ENCODE peak calls at places on chromosomes 6 and 20, in seven cellular contexts. Q, L, U, E, I, W and Z are unnamed samples.

GRCh38 chr6:168532070-168532469 is 91.1 kb downstream of the SMOC2 start:
- DNase-seq in Q (no peak), L (no peak), U (no peak), E (no peak), I (no peak), W (no peak), Z (no peak)

GRCh38 chr20:51366155-51366886 is 176.2 kb downstream of the NFATC2 start:
- DNase-seq in Q (no peak), L (peak), U (peak), E (peak), I (peak), W (no peak), Z (no peak)

GRCh38 chr6:36339156-36339555 is 2.5 kb upstream of the BNIP5 start:
- DNase-seq in Q (no peak), L (no peak), U (no peak), E (no peak), I (no peak), W (no peak), Z (no peak)

GRCh38 chr6:152277826-152278247 is 359.3 kb downstream of the SYNE1 start:
- DNase-seq in Q (no peak), L (no peak), U (no peak), E (no peak), I (no peak), W (peak), Z (no peak)

GRCh38 chr6:41733707-41734665 is 1.4 kb downstream of the TFEB start:
- DNase-seq in Q (peak), L (peak), U (no peak), E (no peak), I (peak), W (peak), Z (peak)

GRCh38 chr6:129575378-129576118 is 134.4 kb downstream of the ARHGAP18 start:
- DNase-seq in Q (no peak), L (peak), U (no peak), E (no peak), I (peak), W (no peak), Z (no peak)

GRCh38 chr6:110662468-110663211 is 152.6 kb downstream of the CDK19 start:
- DNase-seq in Q (no peak), L (peak), U (no peak), E (no peak), I (no peak), W (no peak), Z (no peak)

GRCh38 chr6:165889636-165890403 is 226.8 kb upstream of the PDE10A start:
- DNase-seq in Q (peak), L (peak), U (no peak), E (no peak), I (no peak), W (no peak), Z (no peak)

GRCh38 chr20:62772618-62772993 is 23.7 kb upstream of the MRGBP start:
- DNase-seq in Q (no peak), L (no peak), U (no peak), E (no peak), I (no peak), W (no peak), Z (no peak)

GRCh38 chr6:33638581-33638980 is 17.5 kb downstream of the ITPR3 start:
- DNase-seq in Q (no peak), L (no peak), U (no peak), E (no peak), I (no peak), W (no peak), Z (no peak)

GRCh38 chr6:109713097-109713496 is 22.0 kb downstream of the FIG4 start:
- DNase-seq in Q (no peak), L (no peak), U (no peak), E (no peak), I (peak), W (no peak), Z (no peak)

GRCh38 chr6:82385102-82385501 is 21.5 kb downstream of the TPBG start:
- DNase-seq in Q (no peak), L (no peak), U (no peak), E (no peak), I (no peak), W (no peak), Z (no peak)
- H3K4me3 ChIP-seq in Q (no peak), L (no peak), U (no peak), E (no peak), I (no peak), W (no peak), Z (no peak)

DNA sequence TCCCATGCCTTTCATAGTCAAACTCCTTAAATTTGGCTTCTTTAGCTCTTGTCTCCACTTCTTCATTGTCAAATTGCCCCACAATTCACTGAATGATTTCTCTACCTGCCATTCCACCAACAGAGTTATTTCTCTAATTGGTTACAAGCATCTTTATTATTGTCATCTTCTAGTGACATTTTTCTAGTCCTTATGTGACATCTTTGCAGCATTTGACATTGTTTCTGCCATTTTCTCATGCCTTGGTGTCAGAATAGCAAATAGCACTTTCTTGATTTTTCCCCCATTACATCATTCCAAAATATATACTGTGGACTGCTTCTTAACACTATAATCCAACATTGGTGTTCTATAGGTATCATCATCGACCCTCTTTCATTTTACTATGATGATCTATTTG is 137.7 kb upstream of the HDDC2 start:
- DNase-seq in Q (no peak), L (no peak), U (no peak), E (no peak), I (no peak), W (no peak), Z (no peak)
- H3K4me3 ChIP-seq in Q (no peak), L (no peak), U (no peak), E (no peak), I (no peak), W (no peak), Z (no peak)

GRCh38 chr6:56542367-56543331 is 100.0 kb downstream of the DST start:
- DNase-seq in Q (no peak), L (peak), U (peak), E (peak), I (peak), W (peak), Z (peak)

GRCh38 chr6:56541736-56542366 is 100.8 kb downstream of the DST start:
- DNase-seq in Q (no peak), L (no peak), U (no peak), E (no peak), I (no peak), W (no peak), Z (no peak)

GRCh38 chr6:56540232-56540631 is 102.5 kb downstream of the DST start:
- DNase-seq in Q (no peak), L (no peak), U (no peak), E (no peak), I (no peak), W (no peak), Z (no peak)

GRCh38 chr6:56539503-56540105 is 103.1 kb downstream of the DST start:
- DNase-seq in Q (no peak), L (no peak), U (no peak), E (no peak), I (no peak), W (no peak), Z (no peak)

GRCh38 chr6:56540950-56541600 is 101.6 kb downstream of the DST start:
- DNase-seq in Q (no peak), L (no peak), U (no peak), E (no peak), I (no peak), W (peak), Z (no peak)
- H3K4me3 ChIP-seq in Q (no peak), L (peak), U (peak), E (peak), I (peak), W (peak), Z (no peak)

DNA sequence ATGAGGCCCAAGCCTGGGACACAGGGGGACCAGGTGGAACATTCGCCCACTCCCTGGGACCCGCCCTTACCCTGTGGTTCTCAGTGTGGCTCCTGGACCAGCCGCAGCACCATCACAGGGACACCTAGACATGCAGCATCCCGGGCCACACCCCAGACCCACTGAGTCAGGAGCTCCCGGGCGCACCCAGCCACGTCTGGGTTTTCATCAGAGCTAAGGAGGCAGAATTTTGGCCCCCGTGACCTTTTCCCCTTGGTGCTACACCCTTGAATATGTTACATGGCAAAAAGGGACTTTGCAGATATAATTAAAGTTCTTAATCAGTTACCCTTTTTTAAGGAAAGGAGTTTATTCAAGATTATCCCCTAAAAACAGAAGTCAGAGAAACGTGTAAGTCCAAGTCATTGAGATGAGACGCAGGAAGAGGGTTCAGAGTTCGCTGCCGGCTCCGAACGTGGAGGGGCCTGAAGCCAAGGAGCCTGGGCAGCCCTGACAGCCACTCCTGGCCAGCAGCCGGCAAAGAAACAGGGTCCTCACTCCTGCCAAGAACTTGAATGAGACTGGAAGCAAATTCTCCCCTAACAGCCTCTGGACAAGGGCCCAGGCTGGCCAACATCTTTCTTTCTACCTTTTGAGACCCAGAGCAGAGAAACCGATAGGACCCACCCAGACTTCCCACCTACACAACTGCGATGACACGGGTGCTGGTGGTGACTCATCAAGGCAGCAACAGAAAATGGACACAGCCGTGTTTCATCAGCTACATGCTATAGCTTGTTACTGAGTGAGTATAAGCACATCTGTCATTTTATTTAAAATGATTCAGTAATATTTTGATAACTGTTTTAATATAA is 25.3 kb downstream of the BFSP1 start:
- DNase-seq in Q (no peak), L (peak), U (no peak), E (no peak), I (peak), W (no peak), Z (peak)
- H3K4me3 ChIP-seq in Q (no peak), L (no peak), U (peak), E (peak), I (no peak), W (no peak), Z (peak)

GRCh38 chr6:169981969-169982368 is 230.5 kb downstream of the ERMARD start:
- DNase-seq in Q (no peak), L (no peak), U (no peak), E (no peak), I (no peak), W (no peak), Z (no peak)
- H3K4me3 ChIP-seq in Q (no peak), L (no peak), U (no peak), E (no peak), I (no peak), W (no peak), Z (no peak)